ENCODE peak calls at places on chromosomes 3 and 15, in seven cellular contexts. One of them, this sample, is unnamed.

GRCh38 chr15:93566777-93567176 is 477.8 kb upstream of the RGMA start:
- DNase-seq in HFF-Myc: no peak
- DNase-seq in breast epithelium: no peak
- DNase-seq in fibroblast of mammary gland: peak; percentile 12
- DNase-seq in cardiac muscle cell: no peak
- DNase-seq in adrenal gland: no peak
- DNase-seq in GM23338: no peak
- DNase-seq in this sample: no peak

GRCh38 chr3:186750316-186750715 is 33.1 kb upstream of the EIF4A2 start:
- DNase-seq in adrenal gland: no peak
- DNase-seq in GM23338: no peak
- DNase-seq in breast epithelium: no peak
- DNase-seq in HFF-Myc: no peak
- DNase-seq in cardiac muscle cell: no peak
- DNase-seq in fibroblast of mammary gland: no peak
- DNase-seq in this sample: no peak

GRCh38 chr3:5122030-5122740 is at the start of gene ARL8B:
- DNase-seq in HFF-Myc: no peak
- DNase-seq in GM23338: peak; percentile 85
- DNase-seq in adrenal gland: peak; percentile 92
- DNase-seq in fibroblast of mammary gland: peak; percentile 84
- DNase-seq in cardiac muscle cell: peak; percentile 93
- DNase-seq in breast epithelium: peak; percentile 90
- DNase-seq in this sample: no peak

GRCh38 chr3:19202754-19203153 is 54.4 kb downstream of the KCNH8 start:
- DNase-seq in GM23338: no peak
- DNase-seq in adrenal gland: no peak
- DNase-seq in fibroblast of mammary gland: no peak
- DNase-seq in breast epithelium: no peak
- DNase-seq in cardiac muscle cell: no peak
- DNase-seq in HFF-Myc: no peak
- DNase-seq in this sample: no peak

GRCh38 chr3:130700541-130700940 is 46.1 kb downstream of the PIK3R4 start:
- DNase-seq in HFF-Myc: no peak
- DNase-seq in breast epithelium: no peak
- DNase-seq in GM23338: no peak
- DNase-seq in fibroblast of mammary gland: peak; percentile 77
- DNase-seq in cardiac muscle cell: peak; percentile 30
- DNase-seq in adrenal gland: no peak
- DNase-seq in this sample: no peak

GRCh38 chr15:80931721-80932609 is 57.7 kb downstream of the MESD start:
- DNase-seq in fibroblast of mammary gland: peak; percentile 47
- DNase-seq in cardiac muscle cell: no peak
- DNase-seq in adrenal gland: no peak
- DNase-seq in breast epithelium: no peak
- DNase-seq in GM23338: no peak
- DNase-seq in HFF-Myc: no peak
- DNase-seq in this sample: no peak

GRCh38 chr3:62604301-62604700 is 231.0 kb upstream of the FEZF2 start:
- DNase-seq in HFF-Myc: peak; percentile 44
- DNase-seq in adrenal gland: no peak
- DNase-seq in breast epithelium: no peak
- DNase-seq in cardiac muscle cell: peak; percentile 84
- DNase-seq in GM23338: no peak
- DNase-seq in fibroblast of mammary gland: peak; percentile 96
- DNase-seq in this sample: no peak

GRCh38 chr15:55796321-55796965 is 53.5 kb upstream of the PRTG start:
- DNase-seq in cardiac muscle cell: peak; percentile 31
- DNase-seq in fibroblast of mammary gland: peak; percentile 19
- DNase-seq in adrenal gland: no peak
- DNase-seq in breast epithelium: no peak
- DNase-seq in HFF-Myc: no peak
- DNase-seq in GM23338: no peak
- DNase-seq in this sample: no peak

GRCh38 chr3:194013928-194014327 is 122.0 kb upstream of the HES1 start:
- DNase-seq in HFF-Myc: no peak
- DNase-seq in GM23338: no peak
- DNase-seq in fibroblast of mammary gland: no peak
- DNase-seq in cardiac muscle cell: no peak
- DNase-seq in adrenal gland: no peak
- DNase-seq in breast epithelium: no peak
- DNase-seq in this sample: no peak

GRCh38 chr3:193028283-193028682 is 110.6 kb upstream of the MB21D2 start:
- DNase-seq in fibroblast of mammary gland: no peak
- DNase-seq in GM23338: no peak
- DNase-seq in breast epithelium: no peak
- DNase-seq in adrenal gland: no peak
- DNase-seq in cardiac muscle cell: no peak
- DNase-seq in HFF-Myc: no peak
- DNase-seq in this sample: no peak

GRCh38 chr3:15159501-15160136 is 46.4 kb upstream of the CAPN7 start:
- DNase-seq in GM23338: no peak
- DNase-seq in cardiac muscle cell: peak; percentile 7
- DNase-seq in breast epithelium: no peak
- DNase-seq in adrenal gland: no peak
- DNase-seq in fibroblast of mammary gland: peak; percentile 3
- DNase-seq in HFF-Myc: no peak
- DNase-seq in this sample: no peak

GRCh38 chr3:67947808-67948508 is 293.5 kb upstream of the SUCLG2 start:
- DNase-seq in fibroblast of mammary gland: no peak
- DNase-seq in adrenal gland: no peak
- DNase-seq in GM23338: peak; percentile 73
- DNase-seq in HFF-Myc: no peak
- DNase-seq in cardiac muscle cell: no peak
- DNase-seq in breast epithelium: no peak
- DNase-seq in this sample: no peak

GRCh38 chr3:102745881-102746280 is 311.1 kb downstream of the ZPLD1 start:
- DNase-seq in HFF-Myc: no peak
- DNase-seq in cardiac muscle cell: no peak
- DNase-seq in GM23338: no peak
- DNase-seq in fibroblast of mammary gland: no peak
- DNase-seq in adrenal gland: no peak
- DNase-seq in breast epithelium: no peak
- DNase-seq in this sample: no peak

GRCh38 chr3:79419222-79419621 is 348.6 kb downstream of the ROBO1 start:
- DNase-seq in GM23338: no peak
- DNase-seq in breast epithelium: no peak
- DNase-seq in HFF-Myc: no peak
- DNase-seq in cardiac muscle cell: peak; percentile 46
- DNase-seq in adrenal gland: no peak
- DNase-seq in fibroblast of mammary gland: peak; percentile 10
- DNase-seq in this sample: no peak

GRCh38 chr3:197372076-197372661 is 73.8 kb upstream of the DLG1 start:
- DNase-seq in HFF-Myc: peak; percentile 72
- DNase-seq in adrenal gland: no peak
- DNase-seq in fibroblast of mammary gland: peak; percentile 87
- DNase-seq in GM23338: peak; percentile 35
- DNase-seq in breast epithelium: no peak
- DNase-seq in cardiac muscle cell: peak; percentile 71
- DNase-seq in this sample: peak; percentile 79

GRCh38 chr3:100777271-100777670 is 68.0 kb downstream of the TFG start:
- DNase-seq in HFF-Myc: no peak
- DNase-seq in cardiac muscle cell: no peak
- DNase-seq in GM23338: no peak
- DNase-seq in fibroblast of mammary gland: peak; percentile 76
- DNase-seq in breast epithelium: no peak
- DNase-seq in adrenal gland: no peak
- DNase-seq in this sample: peak; percentile 34

GRCh38 chr3:108036984-108037741 is 53.7 kb downstream of the CD47 start:
- DNase-seq in GM23338: no peak
- DNase-seq in HFF-Myc: peak; percentile 40
- DNase-seq in breast epithelium: no peak
- DNase-seq in adrenal gland: no peak
- DNase-seq in cardiac muscle cell: no peak
- DNase-seq in fibroblast of mammary gland: peak; percentile 58
- DNase-seq in this sample: no peak

GRCh38 chr15:31497838-31498237 is 171.2 kb downstream of the KLF13 start:
- DNase-seq in adrenal gland: no peak
- DNase-seq in GM23338: no peak
- DNase-seq in HFF-Myc: no peak
- DNase-seq in fibroblast of mammary gland: no peak
- DNase-seq in breast epithelium: no peak
- DNase-seq in cardiac muscle cell: no peak
- DNase-seq in this sample: no peak

GRCh38 chr3:129034650-129035049 is 25.9 kb upstream of the GP9 start:
- DNase-seq in GM23338: no peak
- DNase-seq in breast epithelium: no peak
- DNase-seq in HFF-Myc: no peak
- DNase-seq in adrenal gland: no peak
- DNase-seq in cardiac muscle cell: no peak
- DNase-seq in fibroblast of mammary gland: no peak
- DNase-seq in this sample: no peak

GRCh38 chr3:115937054-115937453 is 313.7 kb downstream of the GAP43 start:
- DNase-seq in cardiac muscle cell: no peak
- DNase-seq in HFF-Myc: no peak
- DNase-seq in fibroblast of mammary gland: peak; percentile 11
- DNase-seq in adrenal gland: no peak
- DNase-seq in breast epithelium: no peak
- DNase-seq in GM23338: no peak
- DNase-seq in this sample: no peak

GRCh38 chr3:150005243-150006102 is 34.8 kb upstream of the PFN2 start:
- DNase-seq in breast epithelium: no peak
- DNase-seq in fibroblast of mammary gland: peak; percentile 84
- DNase-seq in HFF-Myc: no peak
- DNase-seq in GM23338: no peak
- DNase-seq in adrenal gland: no peak
- DNase-seq in cardiac muscle cell: no peak
- DNase-seq in this sample: no peak

GRCh38 chr3:81502251-81502650 is 259.2 kb downstream of the GBE1 start:
- DNase-seq in GM23338: no peak
- DNase-seq in cardiac muscle cell: peak; percentile 25
- DNase-seq in HFF-Myc: no peak
- DNase-seq in breast epithelium: no peak
- DNase-seq in fibroblast of mammary gland: no peak
- DNase-seq in adrenal gland: no peak
- DNase-seq in this sample: no peak

GRCh38 chr3:112747624-112748023 is 99.0 kb downstream of the CD200R1L start:
- DNase-seq in GM23338: no peak
- DNase-seq in cardiac muscle cell: no peak
- DNase-seq in breast epithelium: no peak
- DNase-seq in HFF-Myc: no peak
- DNase-seq in fibroblast of mammary gland: no peak
- DNase-seq in adrenal gland: no peak
- DNase-seq in this sample: no peak

GRCh38 chr3:25460751-25461150 is 32.7 kb downstream of the RARB start:
- DNase-seq in GM23338: no peak
- DNase-seq in adrenal gland: no peak
- DNase-seq in breast epithelium: no peak
- DNase-seq in cardiac muscle cell: peak; percentile 72
- DNase-seq in HFF-Myc: no peak
- DNase-seq in fibroblast of mammary gland: no peak
- DNase-seq in this sample: no peak

GRCh38 chr3:154615451-154615850 is 185.5 kb upstream of the GPR149 start:
- DNase-seq in breast epithelium: no peak
- DNase-seq in HFF-Myc: peak; percentile 5
- DNase-seq in GM23338: no peak
- DNase-seq in fibroblast of mammary gland: no peak
- DNase-seq in adrenal gland: no peak
- DNase-seq in cardiac muscle cell: no peak
- DNase-seq in this sample: no peak

GRCh38 chr15:49323207-49323606 is 99.8 kb upstream of the FGF7 start:
- DNase-seq in GM23338: no peak
- DNase-seq in breast epithelium: no peak
- DNase-seq in fibroblast of mammary gland: no peak
- DNase-seq in cardiac muscle cell: no peak
- DNase-seq in HFF-Myc: no peak
- DNase-seq in adrenal gland: no peak
- DNase-seq in this sample: peak; percentile 7

GRCh38 chr15:28873006-28873405 is 12.8 kb upstream of the APBA2 start:
- DNase-seq in fibroblast of mammary gland: no peak
- DNase-seq in HFF-Myc: no peak
- DNase-seq in adrenal gland: no peak
- DNase-seq in cardiac muscle cell: no peak
- DNase-seq in breast epithelium: no peak
- DNase-seq in GM23338: no peak
- DNase-seq in this sample: no peak

GRCh38 chr15:28873585-28874139 is 12.1 kb upstream of the APBA2 start:
- DNase-seq in fibroblast of mammary gland: no peak
- DNase-seq in adrenal gland: no peak
- DNase-seq in cardiac muscle cell: no peak
- DNase-seq in breast epithelium: no peak
- DNase-seq in GM23338: no peak
- DNase-seq in HFF-Myc: no peak
- DNase-seq in this sample: no peak

GRCh38 chr15:28876131-28876844 is 9.5 kb upstream of the APBA2 start:
- DNase-seq in breast epithelium: no peak
- DNase-seq in cardiac muscle cell: no peak
- DNase-seq in GM23338: peak; percentile 65
- DNase-seq in adrenal gland: no peak
- DNase-seq in fibroblast of mammary gland: no peak
- DNase-seq in HFF-Myc: no peak
- DNase-seq in this sample: no peak

GRCh38 chr15:28876845-28877185 is 9.0 kb upstream of the APBA2 start:
- DNase-seq in breast epithelium: no peak
- DNase-seq in fibroblast of mammary gland: no peak
- DNase-seq in adrenal gland: no peak
- DNase-seq in GM23338: no peak
- DNase-seq in cardiac muscle cell: no peak
- DNase-seq in HFF-Myc: no peak
- DNase-seq in this sample: no peak

GRCh38 chr15:28875461-28875965 is 10.3 kb upstream of the APBA2 start:
- DNase-seq in adrenal gland: no peak
- DNase-seq in breast epithelium: no peak
- DNase-seq in HFF-Myc: no peak
- DNase-seq in cardiac muscle cell: no peak
- DNase-seq in fibroblast of mammary gland: no peak
- DNase-seq in GM23338: no peak
- DNase-seq in this sample: no peak
- TF ChIP-seq CTCF in adrenal gland: no peak
- TF ChIP-seq CTCF in breast epithelium: no peak
- TF ChIP-seq CTCF in HFF-Myc: no peak
- TF ChIP-seq CTCF in cardiac muscle cell: no peak
- TF ChIP-seq CTCF in fibroblast of mammary gland: no peak
- TF ChIP-seq CTCF in GM23338: no peak
- TF ChIP-seq CTCF in this sample: no peak

GRCh38 chr15:68429691-68430470 is 2.1 kb downstream of the ITGA11 start:
- DNase-seq in breast epithelium: no peak
- DNase-seq in fibroblast of mammary gland: peak; percentile 30
- DNase-seq in adrenal gland: no peak
- DNase-seq in HFF-Myc: no peak
- DNase-seq in GM23338: no peak
- DNase-seq in cardiac muscle cell: no peak
- DNase-seq in this sample: no peak
- H3K4me3 ChIP-seq in breast epithelium: no peak overlapping the region
- H3K4me3 ChIP-seq in fibroblast of mammary gland: no peak overlapping the region
- H3K4me3 ChIP-seq in adrenal gland: no peak overlapping the region
- H3K4me3 ChIP-seq in HFF-Myc: no peak overlapping the region
- H3K4me3 ChIP-seq in GM23338: no peak overlapping the region
- H3K4me3 ChIP-seq in cardiac muscle cell: no peak overlapping the region
- H3K4me3 ChIP-seq in this sample: peak overlapping the region; percentile 96

GRCh38 chr3:127337001-127337400 is 49.2 kb upstream of the PRR20G start:
- DNase-seq in breast epithelium: no peak
- DNase-seq in GM23338: no peak
- DNase-seq in fibroblast of mammary gland: no peak
- DNase-seq in cardiac muscle cell: no peak
- DNase-seq in HFF-Myc: no peak
- DNase-seq in adrenal gland: no peak
- DNase-seq in this sample: no peak
- TF ChIP-seq CTCF in breast epithelium: no peak
- TF ChIP-seq CTCF in GM23338: no peak
- TF ChIP-seq CTCF in fibroblast of mammary gland: no peak
- TF ChIP-seq CTCF in cardiac muscle cell: no peak
- TF ChIP-seq CTCF in HFF-Myc: no peak
- TF ChIP-seq CTCF in adrenal gland: no peak
- TF ChIP-seq CTCF in this sample: no peak

GRCh38 chr3:187889601-187890404 is 144.5 kb upstream of the BCL6 start:
- DNase-seq in fibroblast of mammary gland: peak; percentile 67
- DNase-seq in HFF-Myc: no peak
- DNase-seq in breast epithelium: no peak
- DNase-seq in adrenal gland: peak; percentile 37
- DNase-seq in cardiac muscle cell: peak; percentile 53
- DNase-seq in GM23338: no peak
- DNase-seq in this sample: no peak
- H3K4me3 ChIP-seq in fibroblast of mammary gland: no peak overlapping the region
- H3K4me3 ChIP-seq in HFF-Myc: no peak overlapping the region
- H3K4me3 ChIP-seq in breast epithelium: no peak overlapping the region
- H3K4me3 ChIP-seq in adrenal gland: no peak overlapping the region
- H3K4me3 ChIP-seq in cardiac muscle cell: no peak overlapping the region
- H3K4me3 ChIP-seq in GM23338: peak overlapping the region; percentile 29
- H3K4me3 ChIP-seq in this sample: no peak overlapping the region